ENCODE peak calls at places on chromosome 2, in seven cellular contexts. I is A549, U is K562, P is right cardiac atrium, J is uterus, E is lower lobe of right lung, F is tibial artery. Z is an unnamed sample.
A peak's percentile ranks its signal among the peaks of the same experiment; 100 is the strongest.

GRCh38 chr2:88729061-88729745 is 37.7 kb downstream of the RPIA start:
- DNase-seq in I (no peak), U (no peak), P (no peak), J (no peak), E (no peak), F (no peak), Z (no peak)

GRCh38 chr2:1742680-1743395 is 1.5 kb downstream of the PXDN start:
- DNase-seq in I (peak; percentile 67), U (no peak), P (peak; percentile 94), J (peak; percentile 90), E (peak; percentile 76), F (peak; percentile 95), Z (peak; percentile 56)

GRCh38 chr2:176126929-176127768 is 2.4 kb upstream of the HOXD8 start:
- DNase-seq in I (no peak), U (peak; percentile 72), P (peak; percentile 87), J (peak; percentile 88), E (no peak), F (no peak), Z (peak; percentile 78)

GRCh38 chr2:132617989-132618388 is 52.0 kb downstream of the LYPD1 start:
- DNase-seq in I (no peak), U (no peak), P (no peak), J (no peak), E (no peak), F (no peak), Z (no peak)

GRCh38 chr2:109238580-109238979 is 109.6 kb downstream of the SH3RF3 start:
- DNase-seq in I (no peak), U (no peak), P (peak; percentile 86), J (peak; percentile 77), E (peak; percentile 89), F (peak; percentile 87), Z (peak; percentile 39)

GRCh38 chr2:134284119-134284670 is 30.3 kb downstream of the MGAT5 start:
- DNase-seq in I (no peak), U (no peak), P (no peak), J (no peak), E (no peak), F (no peak), Z (no peak)

GRCh38 chr2:19538411-19538963 is 180.1 kb upstream of the OSR1 start:
- DNase-seq in I (peak; percentile 75), U (no peak), P (peak; percentile 56), J (peak; percentile 37), E (no peak), F (no peak), Z (no peak)

GRCh38 chr2:241036397-241036963 is 38.1 kb downstream of the SNED1 start:
- DNase-seq in I (no peak), U (peak; percentile 71), P (peak; percentile 63), J (no peak), E (no peak), F (peak; percentile 68), Z (peak; percentile 62)

GRCh38 chr2:218395456-218395825 is 4.2 kb upstream of the CTDSP1 start:
- DNase-seq in I (no peak), U (no peak), P (peak; percentile 73), J (no peak), E (peak; percentile 59), F (no peak), Z (no peak)

GRCh38 chr2:178280261-178280852 is 86.0 kb downstream of the OSBPL6 start:
- DNase-seq in I (peak; percentile 30), U (peak; percentile 62), P (no peak), J (peak; percentile 29), E (no peak), F (no peak), Z (peak; percentile 50)

GRCh38 chr2:150548527-150548926 is 61.1 kb upstream of the RND3 start:
- DNase-seq in I (peak; percentile 14), U (peak; percentile 10), P (no peak), J (no peak), E (no peak), F (no peak), Z (no peak)

GRCh38 chr2:174729797-174730529 is 34.3 kb downstream of the CHRNA1 start:
- DNase-seq in I (peak; percentile 43), U (no peak), P (peak; percentile 68), J (no peak), E (no peak), F (no peak), Z (no peak)

GRCh38 chr2:30472326-30472725 is 25.3 kb downstream of the LCLAT1 start:
- DNase-seq in I (no peak), U (no peak), P (no peak), J (no peak), E (no peak), F (no peak), Z (no peak)
- H3K27ac ChIP-seq in I (no peak overlapping the region), U (no peak overlapping the region), P (no peak overlapping the region), J (peak overlapping the region; percentile 17), E (no peak overlapping the region), F (peak overlapping the region; percentile 32), Z (no peak overlapping the region)

GRCh38 chr2:119702203-119702917 is 23.4 kb downstream of the TMEM177 start:
- DNase-seq in I (no peak), U (no peak), P (no peak), J (no peak), E (no peak), F (no peak), Z (no peak)

GRCh38 chr2:119699016-119699606 is 20.1 kb downstream of the TMEM177 start:
- DNase-seq in I (no peak), U (no peak), P (no peak), J (no peak), E (no peak), F (no peak), Z (no peak)

GRCh38 chr2:119701352-119701751 is 22.4 kb downstream of the TMEM177 start:
- DNase-seq in I (no peak), U (no peak), P (no peak), J (no peak), E (no peak), F (no peak), Z (no peak)

GRCh38 chr2:119702918-119703401 is 24.0 kb downstream of the TMEM177 start:
- DNase-seq in I (peak; percentile 64), U (peak; percentile 79), P (peak; percentile 68), J (peak; percentile 57), E (peak; percentile 81), F (peak; percentile 75), Z (peak; percentile 69)

DNA sequence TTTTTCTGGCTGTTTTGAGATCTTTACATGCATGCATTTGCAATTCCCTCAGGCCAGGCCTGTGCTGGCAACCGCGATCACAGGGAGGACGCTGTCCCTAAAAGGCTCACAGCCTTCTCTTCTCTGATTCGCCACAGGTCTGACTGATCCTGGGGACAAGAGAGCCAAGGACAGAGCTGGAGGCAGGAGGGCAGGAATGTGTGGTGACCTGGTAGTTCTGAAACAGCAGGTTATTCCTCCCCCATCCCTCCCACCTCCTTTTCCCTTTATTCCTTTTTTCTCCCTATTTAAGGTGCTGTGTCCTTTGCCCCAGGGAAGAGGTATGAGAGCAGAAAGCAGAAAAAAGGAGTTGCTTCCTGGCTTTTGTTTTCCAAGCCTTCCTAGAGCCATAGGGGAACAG is 21.9 kb downstream of the TMEM177 start:
- DNase-seq in I (no peak), U (no peak), P (no peak), J (no peak), E (no peak), F (no peak), Z (no peak)
- H3K4me3 ChIP-seq in I (no peak overlapping the region), U (no peak overlapping the region), P (no peak overlapping the region), J (no peak overlapping the region), E (no peak overlapping the region), F (no peak overlapping the region), Z (no peak overlapping the region)

DNA sequence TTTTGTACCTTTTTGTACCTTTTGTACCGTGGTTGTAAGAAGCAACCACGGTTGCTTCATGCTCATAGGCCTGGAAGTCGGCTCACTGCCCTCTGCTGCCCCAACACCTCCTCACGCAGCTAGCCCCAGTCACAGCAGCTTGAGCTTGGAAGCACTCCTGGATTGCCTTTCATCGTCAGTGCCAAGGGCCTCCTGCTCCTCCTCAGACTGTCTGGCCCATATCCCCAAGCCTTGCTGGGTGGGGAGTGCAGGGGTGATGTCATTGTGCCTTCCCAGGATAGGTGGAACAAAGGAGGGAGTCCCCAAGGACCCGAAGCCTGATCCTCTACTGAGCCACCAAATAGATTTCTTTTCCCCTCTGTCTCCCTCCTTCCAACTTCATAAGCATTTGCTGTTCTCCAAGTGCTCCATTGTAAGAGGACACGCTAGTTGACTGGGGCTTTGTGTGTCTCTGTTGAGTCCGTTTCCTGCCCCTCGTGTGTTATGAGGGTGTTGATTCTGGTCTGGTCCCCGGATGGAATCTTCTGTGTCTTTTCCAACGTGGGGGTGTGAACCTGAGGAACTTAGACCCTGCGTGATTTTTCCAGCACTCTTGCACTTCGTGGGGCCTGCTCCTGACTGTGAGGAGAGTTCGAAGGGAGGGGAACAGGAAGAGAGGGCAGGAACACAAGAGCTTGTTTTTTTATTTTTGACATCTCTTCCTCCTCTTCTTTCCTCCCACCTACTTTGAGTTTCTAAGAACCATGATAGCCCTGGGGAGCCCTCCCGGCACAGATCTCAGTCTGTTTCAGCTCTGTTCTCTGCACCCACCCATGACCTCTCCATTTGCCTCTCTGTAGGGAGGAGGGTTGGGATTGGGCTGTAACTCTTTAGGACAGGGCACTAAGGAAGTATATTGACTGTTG is 127.2 kb upstream of the EML6 start:
- DNase-seq in I (no peak), U (peak; percentile 46), P (peak; percentile 74), J (peak; percentile 76), E (no peak), F (no peak), Z (no peak)
- H3K27ac ChIP-seq in I (peak overlapping the region; percentile 40), U (peak overlapping the region; percentile 64), P (peak overlapping the region; percentile 21), J (peak overlapping the region; percentile 77), E (peak overlapping the region; percentile 50), F (peak overlapping the region; percentile 52), Z (no peak overlapping the region)

GRCh38 chr2:168176402-168176801 is 71.0 kb downstream of the STK39 start:
- DNase-seq in I (no peak), U (no peak), P (no peak), J (no peak), E (no peak), F (no peak), Z (no peak)
- H3K4me3 ChIP-seq in I (no peak overlapping the region), U (no peak overlapping the region), P (no peak overlapping the region), J (no peak overlapping the region), E (no peak overlapping the region), F (no peak overlapping the region), Z (no peak overlapping the region)

DNA sequence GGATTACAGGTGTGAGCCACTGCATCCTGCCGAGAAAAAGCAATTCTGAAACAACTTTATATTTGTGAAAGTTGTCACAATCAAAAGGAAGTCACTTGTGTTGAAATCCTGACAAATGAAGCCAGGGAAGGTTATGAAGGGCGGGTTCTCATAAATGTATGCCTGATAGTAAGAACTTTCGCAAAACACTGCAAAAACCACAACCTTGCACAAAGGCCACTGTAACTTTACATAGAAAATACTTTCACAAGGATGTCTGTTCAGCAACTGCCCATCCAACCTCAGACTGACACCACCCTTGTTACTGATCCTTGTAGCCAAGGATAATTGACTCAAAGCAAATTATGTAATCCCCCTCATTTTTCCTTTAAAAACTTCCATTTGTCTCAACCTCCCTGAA is 90.6 kb downstream of the SLC4A3 start:
- DNase-seq in I (no peak), U (no peak), P (no peak), J (no peak), E (no peak), F (no peak), Z (no peak)
- H3K27ac ChIP-seq in I (no peak overlapping the region), U (no peak overlapping the region), P (no peak overlapping the region), J (no peak overlapping the region), E (no peak overlapping the region), F (no peak overlapping the region), Z (no peak overlapping the region)

Z was measured in body of pancreas.